ENCODE peak calls at places on chromosomes 7 and 10, in five cellular contexts. M, K, Y, S and G are unnamed samples.

GRCh38 chr10:33235951-33236350 is 98.5 kb downstream of the NRP1 start:
- DNase-seq in M (no peak), K (no peak), Y (no peak), S (no peak), G (no peak)

GRCh38 chr7:38451840-38452239 is 178.4 kb upstream of the TARP start:
- DNase-seq in M (peak; percentile 53), K (peak; percentile 77), Y (peak; percentile 62), S (peak; percentile 27), G (peak; percentile 59)

GRCh38 chr10:21993360-21994001 is 10.0 kb downstream of the DNAJC1 start:
- DNase-seq in M (peak; percentile 49), K (peak; percentile 53), Y (peak; percentile 29), S (no peak), G (no peak)

GRCh38 chr7:135747366-135747765 is 1.2 kb downstream of the FAM180A start:
- DNase-seq in M (no peak), K (no peak), Y (no peak), S (no peak), G (no peak)

GRCh38 chr7:102978280-102978679 is 65.5 kb downstream of the LRRC17 start:
- DNase-seq in M (peak; percentile 58), K (peak; percentile 85), Y (peak; percentile 82), S (no peak), G (peak; percentile 89)

GRCh38 chr10:30529373-30529998 is 95.5 kb downstream of the MAP3K8 start:
- DNase-seq in M (no peak), K (no peak), Y (no peak), S (no peak), G (no peak)

GRCh38 chr7:36764929-36765328 is 40.6 kb upstream of the AOAH start:
- DNase-seq in M (no peak), K (peak; percentile 31), Y (no peak), S (no peak), G (no peak)

GRCh38 chr7:132276986-132277716 is 299.1 kb downstream of the PLXNA4 start:
- DNase-seq in M (no peak), K (no peak), Y (peak; percentile 1), S (no peak), G (peak; percentile 28)

GRCh38 chr10:95297402-95297801 is 6.6 kb upstream of the PDLIM1 start:
- DNase-seq in M (no peak), K (no peak), Y (no peak), S (no peak), G (no peak)

GRCh38 chr7:17342726-17343125 is 44.3 kb downstream of the AHR start:
- DNase-seq in M (no peak), K (no peak), Y (no peak), S (no peak), G (no peak)

GRCh38 chr7:94561841-94562514 is 52.4 kb downstream of the CASD1 start:
- DNase-seq in M (peak; percentile 36), K (peak; percentile 71), Y (peak; percentile 62), S (no peak), G (peak; percentile 25)

GRCh38 chr10:11515596-11516418 is 95.6 kb downstream of the USP6NL start:
- DNase-seq in M (peak; percentile 71), K (peak; percentile 86), Y (peak; percentile 70), S (peak; percentile 15), G (peak; percentile 66)

GRCh38 chr10:104350146-104350635 is 3.4 kb upstream of the CFAP58 start:
- DNase-seq in M (peak; percentile 78), K (peak; percentile 89), Y (peak; percentile 76), S (no peak), G (peak; percentile 85)

GRCh38 chr7:148700693-148701092 is 2.0 kb downstream of the CUL1 start:
- DNase-seq in M (peak; percentile 53), K (peak; percentile 59), Y (peak; percentile 50), S (no peak), G (peak; percentile 39)

DNA sequence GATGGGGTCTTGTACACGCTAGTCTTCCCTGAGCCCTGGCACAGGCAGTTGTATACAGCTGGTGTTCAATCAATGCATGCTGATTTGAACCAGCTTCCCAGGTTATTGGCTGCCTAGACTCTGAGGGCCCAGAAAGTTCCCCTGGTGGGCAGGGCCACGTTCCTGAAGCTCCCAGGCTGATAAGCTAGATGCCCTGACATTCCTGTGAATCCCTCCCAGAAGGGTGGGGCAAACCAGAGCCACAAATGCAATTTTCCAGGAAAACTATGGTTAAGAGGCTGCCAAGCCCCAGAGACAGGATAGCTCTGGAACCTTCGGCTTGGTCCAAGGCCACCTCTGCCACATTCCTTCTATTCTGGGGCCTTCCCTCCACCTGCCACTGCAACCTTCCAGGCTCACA is 78.2 kb downstream of the FAM53B start:
- DNase-seq in M (no peak), K (no peak), Y (no peak), S (no peak), G (no peak)
- H3K4me3 ChIP-seq in M (no peak overlapping the region), K (no peak overlapping the region), Y (no peak overlapping the region), S (no peak overlapping the region), G (no peak overlapping the region)

GRCh38 chr10:118241229-118242137 is 100.6 kb downstream of the FAM204A start:
- DNase-seq in M (peak; percentile 75), K (peak; percentile 90), Y (peak; percentile 77), S (peak; percentile 76), G (peak; percentile 73)
- H3K4me3 ChIP-seq in M (no peak overlapping the region), K (no peak overlapping the region), Y (no peak overlapping the region), S (no peak overlapping the region), G (no peak overlapping the region)

DNA sequence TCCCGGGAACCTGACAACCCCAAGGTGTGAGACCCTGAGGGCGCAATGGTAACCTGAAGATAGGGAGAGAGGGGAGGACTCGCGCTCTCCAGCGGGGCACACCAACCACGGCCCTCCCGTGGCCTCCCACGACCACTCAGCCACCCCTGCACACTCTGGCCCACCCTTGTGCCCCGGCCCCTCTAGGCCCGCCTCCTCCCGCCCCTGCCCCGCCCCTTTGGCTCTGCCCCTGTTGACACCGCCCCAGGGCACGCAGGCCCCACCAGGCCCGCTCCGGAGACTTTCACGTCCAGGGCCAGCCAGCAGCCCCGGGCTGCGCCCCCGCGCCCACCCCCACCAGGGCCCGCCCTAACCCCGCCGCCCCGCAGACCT is 11.0 kb downstream of the ATG9B start:
- DNase-seq in M (no peak), K (no peak), Y (no peak), S (no peak), G (no peak)
- H3K4me3 ChIP-seq in M (no peak overlapping the region), K (peak overlapping the region; percentile 45), Y (no peak overlapping the region), S (no peak overlapping the region), G (no peak overlapping the region)

GRCh38 chr10:133275683-133276092 is 980 bp downstream of the ADAM8 start:
- DNase-seq in M (no peak), K (no peak), Y (no peak), S (no peak), G (peak; percentile 50)
- H3K4me3 ChIP-seq in M (no peak overlapping the region), K (no peak overlapping the region), Y (no peak overlapping the region), S (no peak overlapping the region), G (peak overlapping the region; percentile 37)

DNA sequence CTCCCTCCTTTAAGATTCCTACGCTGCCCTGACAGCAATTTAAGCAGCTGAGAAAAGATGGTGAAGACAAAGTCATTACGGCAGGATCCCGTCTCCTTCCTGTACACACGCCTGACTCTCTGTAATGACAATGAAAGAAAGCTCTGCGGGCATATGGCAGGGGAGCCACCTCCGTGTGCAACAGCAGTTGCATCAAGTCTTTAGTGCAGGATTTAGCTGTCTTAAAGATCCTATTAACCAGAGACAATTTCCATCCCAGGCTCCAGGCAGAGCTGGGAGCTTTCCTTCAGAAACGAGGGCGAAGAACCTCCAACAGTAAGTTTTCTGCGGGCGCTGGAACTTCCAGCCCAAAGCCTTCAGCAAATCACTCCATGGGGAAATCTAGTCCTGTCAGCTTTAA is 75.1 kb downstream of the CTBP2 start:
- DNase-seq in M (no peak), K (no peak), Y (no peak), S (no peak), G (no peak)
- H3K4me3 ChIP-seq in M (no peak overlapping the region), K (no peak overlapping the region), Y (no peak overlapping the region), S (no peak overlapping the region), G (no peak overlapping the region)

GRCh38 chr10:45375101-45375500 is 1.1 kb downstream of the ALOX5 start:
- DNase-seq in M (no peak), K (no peak), Y (no peak), S (no peak), G (no peak)
- H3K4me3 ChIP-seq in M (no peak overlapping the region), K (no peak overlapping the region), Y (no peak overlapping the region), S (peak overlapping the region; percentile 58), G (no peak overlapping the region)